ENCODE peak calls at places on chromosome 17, in ten cellular contexts. O is neuronal stem cell; A is left lung; T is IMR-90; F is stimulated activated CD4-positive, alpha-beta T cell treated with anti-CD3 and anti-CD28 coated beads, TNF-alpha, amount 100 ng/mL, for 48 hours; G is left ventricle myocardium superior; X is BE2C; S is naive B cell; Y is small intestine; J is Peyer's patch. C is an unnamed sample.

GRCh38 chr17:45751466-45751865 is 32.7 kb upstream of the CRHR1 start:
- DNase-seq in O (no peak), A (no peak), T (no peak), F (no peak), G (no peak), X (no peak), S (no peak), Y (no peak), J (no peak), C (no peak)

GRCh38 chr17:37791434-37791833 is 46.6 kb upstream of the HNF1B start:
- DNase-seq in O (no peak), A (no peak), T (peak), F (peak), G (no peak), X (peak), S (peak), Y (peak), J (no peak), C (peak)

GRCh38 chr17:77420804-77421634 is 280.2 kb downstream of the SEC14L1 start:
- DNase-seq in O (no peak), A (no peak), T (peak), F (no peak), G (peak), X (peak), S (peak), Y (no peak), J (no peak), C (peak)

GRCh38 chr17:16872836-16873653 is 98.9 kb downstream of the TNFRSF13B start:
- DNase-seq in O (peak), A (no peak), T (no peak), F (peak), G (peak), X (peak), S (peak), Y (peak), J (peak), C (peak)

GRCh38 chr17:18025596-18026407 is 13.2 kb downstream of the ATPAF2 start:
- DNase-seq in O (no peak), A (no peak), T (peak), F (no peak), G (no peak), X (no peak), S (no peak), Y (no peak), J (no peak), C (no peak)

GRCh38 chr17:8894673-8895578 is 27.5 kb upstream of the PIK3R6 start:
- DNase-seq in O (peak), A (no peak), T (peak), F (no peak), G (peak), X (peak), S (no peak), Y (peak), J (no peak), C (peak)

GRCh38 chr17:57697891-57698708 is 47.0 kb downstream of the CCDC182 start:
- DNase-seq in O (no peak), A (no peak), T (no peak), F (peak), G (no peak), X (no peak), S (no peak), Y (peak), J (no peak), C (no peak)

GRCh38 chr17:65163990-65164495 is 26.9 kb downstream of the RGS9 start:
- DNase-seq in O (no peak), A (no peak), T (peak), F (peak), G (no peak), X (peak), S (peak), Y (peak), J (peak), C (peak)

GRCh38 chr17:51441431-51441830 is 181.1 kb downstream of the UTP18 start:
- DNase-seq in O (no peak), A (no peak), T (no peak), F (no peak), G (no peak), X (no peak), S (no peak), Y (no peak), J (no peak), C (no peak)

GRCh38 chr17:42796066-42796758 is 2.3 kb downstream of the COA3 start:
- DNase-seq in O (no peak), A (peak), T (no peak), F (no peak), G (no peak), X (no peak), S (no peak), Y (no peak), J (peak), C (no peak)

GRCh38 chr17:43601280-43602050 is 55.3 kb upstream of the ETV4 start:
- DNase-seq in O (no peak), A (no peak), T (peak), F (no peak), G (peak), X (peak), S (no peak), Y (no peak), J (no peak), C (peak)

GRCh38 chr17:64084086-64084939 is 45.6 kb downstream of the ERN1 start:
- DNase-seq in O (no peak), A (no peak), T (peak), F (no peak), G (no peak), X (no peak), S (no peak), Y (peak), J (no peak), C (peak)

GRCh38 chr17:10050597-10051101 is 145.6 kb upstream of the RCVRN start:
- DNase-seq in O (no peak), A (no peak), T (peak), F (no peak), G (no peak), X (no peak), S (peak), Y (no peak), J (no peak), C (no peak)

C was measured in transverse colon.